ENCODE peak calls at places on chromosomes 11 and 22, in four cellular contexts. L is fibroblast of lung; O is effector memory CD4-positive, alpha-beta T cell; D is GM23248. M is an unnamed sample. For H3K27me3 and H3K4me1, the result is how much of the 10 kb centered on the place peaks cover.

GRCh38 chr11:10885703-10886363 is 28.0 kb upstream of the ZBED5 start:
- DNase-seq in L (peak), O (no peak), D (peak), M (no peak)

GRCh38 chr11:78350646-78351165 is 66.9 kb downstream of the GAB2 start:
- DNase-seq in L (peak), D (peak), O (no peak), M (peak)

GRCh38 chr11:27191061-27191460 is 150.4 kb downstream of the BBOX1 start:
- DNase-seq in O (no peak), D (no peak), L (no peak), M (no peak)

GRCh38 chr11:44614281-44614680 is 48.8 kb downstream of the CD82 start:
- DNase-seq in O (no peak), L (no peak), D (no peak), M (no peak)

GRCh38 chr11:11381471-11382100 is 28.5 kb upstream of the CSNK2A3 start:
- DNase-seq in L (no peak), O (no peak), D (no peak), M (no peak)

GRCh38 chr22:37309221-37310074 is 27.1 kb downstream of the CYTH4 start:
- DNase-seq in L (no peak), O (peak), D (no peak), M (no peak)

GRCh38 chr11:3614742-3615171 is 27.0 kb downstream of the ART5 start:
- DNase-seq in O (no peak), L (no peak), D (peak), M (peak)

GRCh38 chr11:27215471-27216267 is 147.3 kb downstream of the CCDC34 start:
- DNase-seq in L (no peak), D (no peak), O (no peak), M (no peak)

GRCh38 chr11:75351541-75352416 is at the start of gene ARRB1:
- DNase-seq in D (peak), L (peak), O (peak), M (peak)

GRCh38 chr11:130101661-130102060 is 32.0 kb downstream of the APLP2 start:
- DNase-seq in L (no peak), O (no peak), D (no peak), M (no peak)

GRCh38 chr11:68763926-68764657 is 12.8 kb upstream of the TESMIN start:
- DNase-seq in L (no peak), O (no peak), D (no peak), M (no peak)

GRCh38 chr11:45354976-45355705 is 69.0 kb upstream of the SYT13 start:
- DNase-seq in L (peak), O (peak), D (peak), M (no peak)

GRCh38 chr11:60871378-60872061 is 4.2 kb downstream of the ZP1 start:
- DNase-seq in L (peak), D (peak), O (no peak), M (no peak)

GRCh38 chr11:70307176-70307575 is 36.7 kb downstream of the PPFIA1 start:
- DNase-seq in L (no peak), D (peak), O (no peak), M (no peak)

GRCh38 chr11:118749429-118749828 is 41.5 kb downstream of the DDX6 start:
- DNase-seq in L (no peak), O (no peak), D (no peak), M (no peak)

GRCh38 chr22:20509344-20510047 is 2.1 kb downstream of the MED15 start:
- DNase-seq in D (peak), L (peak), O (peak), M (peak)

GRCh38 chr11:1005913-1006312 is 30.6 kb downstream of the MUC6 start:
- DNase-seq in O (no peak), L (no peak), D (no peak), M (no peak)

GRCh38 chr22:31572939-31573338 is 76.6 kb downstream of the SFI1 start:
- DNase-seq in L (no peak), O (no peak), D (no peak), M (no peak)

GRCh38 chr22:37169412-37169811 is 18.6 kb downstream of the C1QTNF6 start:
- DNase-seq in D (no peak), L (no peak), O (no peak), M (no peak)

GRCh38 chr11:133506551-133507094 is 25.7 kb downstream of the OPCML start:
- DNase-seq in O (no peak), L (no peak), D (no peak), M (no peak)

GRCh38 chr11:28833169-28833568 is 725.0 kb downstream of the METTL15 start:
- DNase-seq in O (no peak), L (no peak), D (no peak), M (no peak)

GRCh38 chr22:43624144-43624998 is 187.7 kb downstream of the EFCAB6 start:
- DNase-seq in D (peak), O (no peak), L (no peak), M (no peak)

GRCh38 chr11:70270877-70271634 is 566 bp downstream of the PPFIA1 start:
- DNase-seq in O (peak), D (peak), L (peak), M (peak)

GRCh38 chr11:46299425-46300067 is 22.1 kb downstream of the CREB3L1 start:
- DNase-seq in D (peak), O (no peak), L (no peak), M (no peak)

GRCh38 chr11:108592591-108593213 is 866 bp downstream of the EXPH5 start:
- DNase-seq in D (peak), L (no peak), O (no peak), M (no peak)

GRCh38 chr11:14891143-14892035 is 642 bp downstream of the CYP2R1 start:
- DNase-seq in L (peak), D (peak), O (peak), M (peak)

GRCh38 chr22:43136801-43137200 is 6.4 kb downstream of the MCAT start:
- DNase-seq in D (no peak), O (no peak), L (no peak), M (no peak)

GRCh38 chr22:44272330-44272729 is 40.4 kb downstream of the SHISAL1 start:
- DNase-seq in O (no peak), D (no peak), L (no peak), M (no peak)

GRCh38 chr11:17477084-17477333 is 364 bp upstream of the ABCC8 start:
- DNase-seq in L (no peak), O (no peak), D (no peak), M (no peak)

GRCh38 chr11:115522302-115522701 is 18.1 kb upstream of the CADM1 start:
- DNase-seq in D (no peak), O (no peak), L (no peak), M (no peak)

GRCh38 chr11:104858882-104859735 is 39.2 kb downstream of the CASP12 start:
- DNase-seq in L (no peak), O (no peak), D (no peak), M (no peak)

GRCh38 chr22:26891431-26891830 is 234.0 kb downstream of the MIAT start:
- DNase-seq in L (no peak), O (no peak), D (no peak), M (peak)

GRCh38 chr11:65225284-65226102 is 36.3 kb upstream of the POLA2 start:
- DNase-seq in L (peak), O (peak), D (peak), M (peak)

GRCh38 chr11:9120659-9121350 is 29.4 kb upstream of the SCUBE2 start:
- DNase-seq in D (no peak), O (no peak), L (no peak), M (peak)

DNA sequence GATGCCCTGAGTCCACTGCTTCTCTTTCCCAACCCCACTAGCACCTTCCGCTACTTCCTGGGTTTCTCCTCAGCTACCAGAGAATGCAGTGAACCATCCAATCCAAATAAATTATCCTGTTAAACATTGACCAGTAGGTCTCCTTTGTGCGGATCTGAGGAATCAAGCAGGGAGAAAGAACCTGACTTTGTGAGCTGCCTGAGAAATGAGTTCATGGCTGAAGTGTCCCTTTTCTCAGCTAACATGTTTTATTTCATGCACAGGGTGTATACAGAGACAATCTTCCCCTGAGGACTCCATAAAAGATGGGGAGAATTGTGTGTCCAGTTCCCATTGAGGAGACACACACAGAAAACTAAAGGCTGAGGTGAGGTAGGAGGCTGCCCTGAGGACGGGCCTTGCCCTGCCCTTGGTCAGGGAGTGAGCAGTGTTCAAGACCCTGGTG is 63.0 kb upstream of the VPREB1 start:
- DNase-seq in O (no peak), D (no peak), L (no peak), M (no peak)
- H3K27me3 ChIP-seq in O (under half), D (half or more), L (under half), M (under half)

GRCh38 chr11:12689029-12689755 is 15.0 kb downstream of the TEAD1 start:
- DNase-seq in L (no peak), O (no peak), D (peak), M (no peak)

GRCh38 chr11:12691473-12691872 is 17.3 kb downstream of the TEAD1 start:
- DNase-seq in L (peak), D (no peak), O (no peak), M (no peak)

GRCh38 chr11:12692238-12693074 is 18.2 kb downstream of the TEAD1 start:
- DNase-seq in D (peak), O (no peak), L (peak), M (peak)

GRCh38 chr11:12693075-12693473 is 18.9 kb downstream of the TEAD1 start:
- DNase-seq in O (no peak), L (peak), D (peak), M (peak)

GRCh38 chr11:12690663-12691062 is 16.4 kb downstream of the TEAD1 start:
- DNase-seq in O (no peak), D (no peak), L (no peak), M (no peak)
- H3K4me1 ChIP-seq in O (under half), D (half or more), L (half or more), M (under half)

GRCh38 chr22:23512348-23512705 is 67.8 kb downstream of the IGLL1 start:
- DNase-seq in O (no peak), D (no peak), L (no peak), M (no peak)
- H3K27ac ChIP-seq in O (no peak), D (no peak), L (no peak), M (no peak)

GRCh38 chr11:85815186-85815911 is 4.4 kb upstream of the SYTL2 start:
- DNase-seq in L (peak), D (peak), O (no peak), M (peak)
- H3K27me3 ChIP-seq in L (under half), D (under half), O (under half), M (under half)

DNA sequence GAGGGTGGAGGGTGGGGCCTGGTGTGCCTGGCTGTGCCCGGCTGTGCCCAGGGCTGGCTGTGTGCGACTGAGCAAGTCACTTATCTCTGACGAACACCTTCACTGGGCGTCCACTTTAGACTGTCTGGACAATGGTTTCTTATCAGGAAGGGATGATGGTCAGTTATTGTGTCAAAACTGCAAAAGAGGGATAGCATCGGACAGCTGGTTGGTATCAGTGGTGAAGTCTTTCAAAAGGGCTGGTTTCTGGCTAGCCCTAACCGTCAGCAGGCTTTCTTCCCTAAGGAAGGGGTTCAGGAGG is 4.1 kb upstream of the MGAT3 start:
- DNase-seq in L (no peak), O (no peak), D (no peak), M (no peak)
- H3K4me1 ChIP-seq in L (under half), O (under half), D (under half), M (under half)

GRCh38 chr11:84465040-84465439 is 1162.1 kb downstream of the DLG2 start:
- DNase-seq in D (peak), O (no peak), L (peak), M (peak)

GRCh38 chr11:84471501-84471900 is 1155.6 kb downstream of the DLG2 start:
- DNase-seq in L (no peak), D (no peak), O (no peak), M (no peak)

DNA sequence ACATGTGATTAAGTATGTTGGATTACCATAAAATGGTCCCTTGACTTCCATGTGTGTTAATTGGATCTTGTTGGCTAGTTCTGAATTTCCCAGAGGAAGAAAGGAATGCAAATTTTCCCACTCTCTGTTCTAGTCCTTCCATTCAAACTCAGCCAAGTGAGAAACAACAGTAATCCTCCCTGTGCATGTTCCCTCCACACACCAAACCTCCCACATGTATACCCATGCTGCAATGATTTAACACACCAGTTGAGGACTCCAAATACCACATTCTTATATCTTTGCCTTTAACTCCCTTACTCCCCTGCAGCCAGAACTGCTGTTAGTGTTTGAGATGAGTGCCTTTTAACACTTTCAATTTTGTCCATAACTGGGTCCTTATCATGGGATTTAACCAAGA is 1158.9 kb downstream of the DLG2 start:
- DNase-seq in L (no peak), D (no peak), O (no peak), M (no peak)
- H3K27ac ChIP-seq in L (no peak), D (no peak), O (no peak), M (no peak)

DNA sequence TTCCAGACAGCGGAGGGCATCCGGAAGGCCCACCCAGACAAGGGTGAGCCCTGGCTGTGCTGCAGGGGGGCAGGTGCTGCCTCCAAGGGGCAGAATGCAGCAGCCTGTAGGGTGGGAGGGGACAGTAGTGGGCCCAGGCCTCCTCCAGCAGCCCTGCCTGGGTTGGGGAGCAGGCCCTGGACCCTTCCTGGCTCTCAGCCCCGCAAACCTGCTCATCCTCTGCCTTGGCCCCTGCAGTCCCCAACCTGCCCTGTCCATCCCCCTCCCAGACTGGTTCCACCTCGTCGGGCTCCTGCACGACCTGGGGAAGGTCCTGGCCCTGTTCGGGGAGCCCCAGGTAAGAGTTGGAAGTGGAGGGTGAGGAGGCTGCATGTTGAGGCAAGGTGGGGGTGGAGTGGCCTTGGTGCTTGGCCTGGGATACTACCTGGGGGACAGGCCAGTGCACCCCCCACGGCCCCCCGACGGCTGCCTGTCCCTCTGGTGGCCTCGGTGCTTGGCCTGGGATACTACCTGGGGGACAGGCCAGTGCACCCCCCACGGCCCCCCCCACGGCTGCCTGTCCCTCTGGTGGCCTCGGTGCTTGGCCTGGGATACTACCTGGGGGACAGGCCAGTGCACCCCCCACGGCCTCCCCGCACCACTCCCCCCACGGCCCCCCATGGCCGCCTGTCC is 1.5 kb downstream of the MIOX start:
- DNase-seq in D (no peak), O (no peak), L (no peak), M (no peak)
- H3K27me3 ChIP-seq in D (under half), O (under half), L (under half), M (under half)

M was measured in SJCRH30.